ENCODE peak calls at places on chromosomes 11 and 22, in four cellular contexts. C is lower lobe of right lung, V is HL-60, J is astrocyte. O is an unnamed sample.

GRCh38 chr11:14358729-14359439 is at the start of gene RRAS2:
- DNase-seq in C (peak), V (no peak), J (peak), O (peak)

GRCh38 chr22:49330421-49331222 is 497.1 kb downstream of the BRD1 start:
- DNase-seq in C (peak), V (no peak), J (no peak), O (no peak)

GRCh38 chr11:43898574-43898973 is 17.9 kb downstream of the ALKBH3 start:
- DNase-seq in C (no peak), V (no peak), J (no peak), O (no peak)

GRCh38 chr22:48566741-48567140 is 1260.9 kb downstream of the BRD1 start:
- DNase-seq in C (peak), V (no peak), J (no peak), O (no peak)

GRCh38 chr11:101913631-101914030 is 1.2 kb upstream of the CEP126 start:
- DNase-seq in C (no peak), V (no peak), J (no peak), O (no peak)

GRCh38 chr11:39741066-39741465 is 1718.4 kb downstream of the LRRC4C start:
- DNase-seq in C (no peak), V (no peak), J (peak), O (no peak)

GRCh38 chr22:23178512-23179254 is 1.6 kb upstream of the BCR start:
- DNase-seq in C (peak), V (no peak), J (no peak), O (peak)

GRCh38 chr11:126378763-126379162 is 23.3 kb downstream of the ST3GAL4 start:
- DNase-seq in C (no peak), V (no peak), J (no peak), O (no peak)

GRCh38 chr11:6328321-6328720 is 8.0 kb upstream of the CAVIN3 start:
- DNase-seq in C (no peak), V (no peak), J (peak), O (no peak)

GRCh38 chr11:64843971-64844329 is 503 bp downstream of the CDC42BPG start:
- DNase-seq in C (no peak), V (no peak), J (no peak), O (no peak)

GRCh38 chr11:8767466-8768142 is 85.0 kb downstream of the RPL27A start:
- DNase-seq in C (no peak), V (no peak), J (peak), O (no peak)

GRCh38 chr22:39543095-39543494 is 10.5 kb upstream of the RPS19BP1 start:
- DNase-seq in C (no peak), V (no peak), J (no peak), O (no peak)

GRCh38 chr11:31796523-31797226 is 14.4 kb downstream of the PAX6 start:
- DNase-seq in C (no peak), V (no peak), J (no peak), O (no peak)

GRCh38 chr11:44969853-44970252 is 19.2 kb upstream of the TP53I11 start:
- DNase-seq in C (no peak), V (no peak), J (no peak), O (no peak)

GRCh38 chr11:89660234-89660633 is 49.9 kb upstream of the TRIM77 start:
- DNase-seq in C (no peak), V (no peak), J (no peak), O (no peak)

GRCh38 chr11:113806403-113806802 is 26.8 kb downstream of the CLDN25 start:
- DNase-seq in C (no peak), V (no peak), J (no peak), O (no peak)

GRCh38 chr11:65575568-65576231 is at the start of gene EHBP1L1:
- DNase-seq in C (peak), V (peak), J (peak), O (no peak)

DNA sequence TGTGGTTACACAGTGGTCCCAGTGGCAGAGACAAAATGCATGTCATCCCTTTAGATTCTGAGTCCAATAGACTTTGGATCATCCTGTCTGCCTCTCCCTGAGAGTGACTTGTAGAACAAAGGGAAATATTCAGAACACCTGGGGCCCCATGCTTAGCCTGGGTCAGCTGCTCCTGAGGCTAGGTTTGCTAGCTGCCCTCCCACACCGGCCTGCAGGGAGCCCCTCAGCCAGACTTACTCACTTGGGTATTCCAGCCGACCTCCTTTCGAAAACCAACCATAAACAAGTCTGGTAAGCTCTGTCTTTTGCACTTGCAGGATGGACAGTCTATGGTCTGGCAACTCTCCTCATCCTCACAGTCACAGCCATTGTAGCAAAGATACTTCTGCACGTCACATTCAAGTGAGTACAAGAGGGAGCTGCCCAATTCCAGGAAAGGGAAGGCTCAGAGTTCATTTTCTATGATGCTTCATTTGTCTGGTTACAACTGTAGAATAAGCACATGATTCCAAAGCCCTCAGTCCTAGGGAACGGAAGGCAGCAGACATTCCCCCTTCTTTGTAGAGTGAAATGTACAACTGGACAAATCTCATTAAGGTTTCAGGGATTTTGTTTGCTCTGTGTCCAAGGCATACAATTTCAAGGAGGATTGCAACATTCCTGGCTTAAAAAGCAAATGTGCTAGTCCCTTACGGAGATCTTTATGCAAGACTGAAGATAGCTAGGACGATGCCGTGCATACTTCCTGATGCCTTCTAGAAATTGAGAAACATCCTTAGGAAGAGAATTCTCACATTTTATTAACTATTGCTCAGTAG is 65.5 kb upstream of the EMID1 start:
- DNase-seq in C (no peak), V (no peak), J (no peak), O (no peak)
- TF ChIP-seq CTCF in C (no peak), V (no peak), J (no peak), O (no peak)

GRCh38 chr11:1750840-1751520 is 585 bp upstream of the IFITM10 start:
- DNase-seq in C (peak), V (no peak), J (no peak), O (no peak)
- TF ChIP-seq CTCF in C (no peak), V (no peak), J (no peak), O (no peak)

DNA sequence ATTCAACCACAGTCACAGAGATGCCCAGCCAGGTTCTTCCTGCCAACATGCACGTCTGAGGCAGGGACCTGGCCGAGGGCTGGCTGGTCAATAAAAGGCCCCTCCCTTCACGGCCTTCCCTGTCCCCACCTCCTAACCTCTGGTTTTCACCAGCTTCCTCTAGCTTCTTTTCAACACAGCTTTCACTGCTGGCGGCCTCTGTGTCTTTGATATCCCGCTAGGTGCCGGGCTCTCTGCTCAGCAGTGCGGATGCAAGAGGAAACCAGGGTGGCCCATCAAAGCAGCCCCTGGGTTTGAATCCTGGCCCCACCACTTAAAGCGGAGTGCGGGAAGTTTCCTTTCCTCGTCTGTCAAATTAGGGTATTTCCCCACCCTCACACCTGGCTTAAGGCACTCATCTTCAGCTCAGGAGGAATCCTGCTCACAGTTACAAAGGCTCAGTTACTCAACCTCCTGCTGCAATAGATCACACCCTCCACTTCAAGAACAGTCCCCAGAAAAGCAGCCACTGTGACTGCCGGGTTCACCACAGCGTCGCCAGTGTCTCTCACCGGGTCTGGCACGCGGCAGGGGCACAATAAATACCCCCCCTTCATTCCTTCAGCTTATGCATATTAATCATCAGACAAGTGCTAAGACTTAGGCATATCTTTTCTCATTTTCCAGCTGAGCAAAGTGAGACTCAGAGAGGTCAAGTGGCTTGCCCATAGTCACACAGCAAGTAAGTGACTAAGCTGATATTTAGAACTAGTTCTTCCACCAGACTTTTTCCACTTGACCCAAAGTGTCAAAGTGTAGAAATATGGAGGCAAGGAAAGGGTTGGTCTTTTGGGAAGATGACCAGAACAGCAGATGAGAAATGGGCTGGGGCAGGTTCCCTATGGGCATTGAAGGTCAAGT is 45.7 kb downstream of the TXN2 start:
- DNase-seq in C (peak), V (peak), J (no peak), O (no peak)
- TF ChIP-seq CTCF in C (no peak), V (no peak), J (no peak), O (no peak)

DNA sequence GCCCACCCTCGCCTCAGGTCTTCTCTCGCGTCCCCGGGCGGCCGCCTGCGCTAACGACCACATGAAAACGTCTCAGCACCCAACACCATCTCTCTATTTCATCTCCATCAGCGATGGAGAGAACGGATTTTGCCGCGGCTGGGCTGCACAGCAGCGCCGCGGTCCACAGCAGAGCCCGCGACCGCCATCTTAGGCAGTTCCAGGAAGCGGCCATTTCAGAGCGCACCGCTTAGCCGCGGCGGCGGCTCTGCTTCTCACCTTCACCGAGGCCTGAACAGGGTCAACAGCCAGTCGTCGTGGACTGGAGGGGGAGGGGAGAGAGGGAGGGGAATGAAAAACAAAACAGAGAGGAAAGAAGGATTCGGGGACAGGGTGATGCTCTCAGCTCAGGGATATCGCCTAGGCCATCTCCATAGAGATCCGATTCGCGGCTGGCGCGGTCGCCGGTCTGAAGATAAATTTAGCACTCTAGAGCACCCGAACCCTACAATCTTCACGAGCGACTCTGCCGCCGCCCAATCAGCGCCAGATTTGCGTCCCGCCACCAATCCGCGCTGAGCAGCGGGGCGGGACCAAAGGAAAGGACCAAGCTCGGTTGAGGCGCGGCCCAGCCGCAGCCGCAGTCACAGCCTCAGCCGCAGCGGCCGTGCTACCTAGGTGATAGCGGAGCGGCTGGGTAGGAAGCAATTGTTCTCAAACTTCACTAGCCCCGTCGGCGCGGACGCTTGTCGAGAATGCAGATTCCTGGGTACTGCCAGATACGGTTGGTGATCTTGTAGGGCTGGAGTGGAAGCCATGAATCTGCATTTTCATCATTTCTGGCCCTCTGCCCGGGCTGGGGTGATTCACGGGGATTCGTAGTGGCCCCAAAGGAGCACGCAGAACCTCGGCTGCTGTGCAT is at the start of gene ZBED5:
- DNase-seq in C (peak), V (peak), J (peak), O (peak)
- TF ChIP-seq CTCF in C (peak), V (no peak), J (no peak), O (no peak)

GRCh38 chr11:68117896-68118470 is 3.2 kb downstream of the CHKA start:
- DNase-seq in C (no peak), V (no peak), J (no peak), O (no peak)

GRCh38 chr11:68120212-68121066 is 749 bp downstream of the CHKA start:
- DNase-seq in C (peak), V (peak), J (peak), O (no peak)

GRCh38 chr11:68122936-68123539 is 1.9 kb upstream of the CHKA start:
- DNase-seq in C (peak), V (no peak), J (no peak), O (no peak)

GRCh38 chr11:68118753-68119448 is 2.3 kb downstream of the CHKA start:
- DNase-seq in C (no peak), V (peak), J (no peak), O (no peak)

GRCh38 chr11:68121067-68121899 is at the start of gene CHKA:
- DNase-seq in C (peak), V (peak), J (peak), O (peak)
- TF ChIP-seq CTCF in C (no peak), V (no peak), J (no peak), O (no peak)

GRCh38 chr11:46075928-46076327 is 45.3 kb downstream of the PHF21A start:
- DNase-seq in C (no peak), V (no peak), J (no peak), O (no peak)
- TF ChIP-seq CTCF in C (no peak), V (no peak), J (no peak), O (no peak)

GRCh38 chr11:60625262-60625661 is 74.2 kb upstream of the MS4A8 start:
- DNase-seq in C (no peak), V (peak), J (no peak), O (no peak)
- TF ChIP-seq CTCF in C (peak), V (no peak), J (peak), O (peak)